ENCODE peak calls at places on chromosomes 11 and 22, in four cellular contexts. U is adipocyte; A is astrocyte of the hippocampus; L is stimulated activated CD4-positive, alpha-beta T cell treated with anti-CD3 and anti-CD28 coated beads, Interleukin-15, amount 100 ng/mL, for 1 hour. S is an unnamed sample.

GRCh38 chr22:38422615-38423511 is 32.1 kb downstream of the KCNJ4 start:
- DNase-seq in U (no peak), A (no peak), L (no peak), S (no peak)

GRCh38 chr11:73570415-73571114 is 27.3 kb downstream of the FAM168A start:
- DNase-seq in U (peak), A (peak), L (no peak), S (no peak)

GRCh38 chr22:47015589-47016178 is 253.2 kb downstream of the TBC1D22A start:
- DNase-seq in U (no peak), A (no peak), L (no peak), S (no peak)

GRCh38 chr11:105181521-105181920 is 42.0 kb upstream of the CARD18 start:
- DNase-seq in U (peak), A (no peak), L (no peak), S (peak)

GRCh38 chr22:44780876-44781275 is 28.5 kb downstream of the ARHGAP8 start:
- DNase-seq in U (no peak), A (no peak), L (no peak), S (no peak)

GRCh38 chr11:112296044-112296443 is 35.4 kb upstream of the PLET1 start:
- DNase-seq in U (no peak), A (no peak), L (no peak), S (no peak)

GRCh38 chr11:66068154-66068821 is 1.8 kb upstream of the PACS1 start:
- DNase-seq in U (peak), A (peak), L (peak), S (peak)

GRCh38 chr11:33377852-33378385 is 120.7 kb downstream of the HIPK3 start:
- DNase-seq in U (peak), A (peak), L (no peak), S (no peak)

GRCh38 chr11:130166457-130166784 is 6.8 kb downstream of the ST14 start:
- DNase-seq in U (peak), A (peak), L (no peak), S (peak)

GRCh38 chr11:58575377-58576020 is at the start of gene LPXN:
- DNase-seq in U (no peak), A (no peak), L (peak), S (peak)

GRCh38 chr11:67053896-67054850 is 2.5 kb upstream of the RHOD start:
- DNase-seq in U (peak), A (peak), L (no peak), S (peak)

GRCh38 chr22:44003776-44004460 is 20.2 kb upstream of the PARVB start:
- DNase-seq in U (no peak), A (no peak), L (no peak), S (no peak)

GRCh38 chr11:92929168-92930053 is 40.0 kb upstream of the MTNR1B start:
- DNase-seq in U (no peak), A (no peak), L (no peak), S (peak)

GRCh38 chr11:105447936-105448702 is 161.8 kb upstream of the GRIA4 start:
- DNase-seq in U (no peak), A (no peak), L (no peak), S (no peak)

GRCh38 chr11:38711110-38711509 is 2113.1 kb upstream of the RAG2 start:
- DNase-seq in U (no peak), A (no peak), L (no peak), S (no peak)

GRCh38 chr22:38628444-38628843 is 27.7 kb downstream of the FAM227A start:
- DNase-seq in U (no peak), A (no peak), L (no peak), S (no peak)

GRCh38 chr11:67404515-67405195 is 772 bp downstream of the TBC1D10C start:
- DNase-seq in U (no peak), A (no peak), L (no peak), S (no peak)

GRCh38 chr11:86737752-86738151 is 62.6 kb upstream of the PRSS23 start:
- DNase-seq in U (peak), A (no peak), L (no peak), S (peak)

GRCh38 chr11:19642185-19642591 is 70.4 kb upstream of the NAV2 start:
- DNase-seq in U (peak), A (no peak), L (no peak), S (peak)

GRCh38 chr22:22047266-22047665 is 64.7 kb upstream of the TOP3B start:
- DNase-seq in U (no peak), A (no peak), L (no peak), S (no peak)

GRCh38 chr11:70498976-70499801 is 100.9 kb downstream of the CTTN start:
- DNase-seq in U (no peak), A (no peak), L (no peak), S (no peak)

GRCh38 chr11:8674859-8675258 is 7.6 kb downstream of the TRIM66 start:
- DNase-seq in U (no peak), A (no peak), L (no peak), S (no peak)

GRCh38 chr11:60810151-60810550 is 25.0 kb downstream of the MS4A10 start:
- DNase-seq in U (no peak), A (no peak), L (no peak), S (no peak)

GRCh38 chr11:9203715-9204311 is 61.3 kb downstream of the DENND5A start:
- DNase-seq in U (no peak), A (no peak), L (no peak), S (no peak)

GRCh38 chr11:2447253-2447950 is 2.6 kb downstream of the KCNQ1 start:
- DNase-seq in U (no peak), A (no peak), L (no peak), S (no peak)

GRCh38 chr11:70226967-70227366 is 23.9 kb downstream of the FADD start:
- DNase-seq in U (no peak), A (no peak), L (no peak), S (no peak)

GRCh38 chr11:63813035-63813562 is at the start of gene SPINDOC:
- DNase-seq in U (peak), A (peak), L (peak), S (peak)

GRCh38 chr11:1531418-1531817 is 40.7 kb downstream of the DUSP8 start:
- DNase-seq in U (no peak), A (no peak), L (no peak), S (no peak)

GRCh38 chr11:126079640-126080205 is 17.1 kb upstream of the CDON start:
- DNase-seq in U (no peak), A (no peak), L (no peak), S (no peak)

GRCh38 chr11:68938088-68938487 is 34.4 kb downstream of the IGHMBP2 start:
- DNase-seq in U (no peak), A (no peak), L (no peak), S (no peak)

GRCh38 chr11:104198576-104198975 is 34.6 kb upstream of the PDGFD start:
- DNase-seq in U (peak), A (no peak), L (no peak), S (no peak)

GRCh38 chr11:108019870-108020540 is 11.3 kb downstream of the CUL5 start:
- DNase-seq in U (peak), A (no peak), L (no peak), S (no peak)

GRCh38 chr11:3803726-3804510 is 4.4 kb upstream of the PGAP2 start:
- DNase-seq in U (no peak), A (no peak), L (no peak), S (peak)

GRCh38 chr11:47881145-47881544 is 33.0 kb upstream of the NUP160 start:
- DNase-seq in U (no peak), A (no peak), L (no peak), S (no peak)

GRCh38 chr11:65502852-65503603 is 4.2 kb downstream of the MALAT1 start:
- DNase-seq in U (peak), A (peak), L (no peak), S (no peak)

GRCh38 chr22:23038902-23039301 is 31.4 kb upstream of the GNAZ start:
- DNase-seq in U (no peak), A (no peak), L (no peak), S (no peak)

GRCh38 chr11:73968356-73968966 is 14.2 kb downstream of the UCP2 start:
- DNase-seq in U (no peak), A (no peak), L (no peak), S (no peak)

GRCh38 chr11:63802637-63803414 is 10.4 kb upstream of the SPINDOC start:
- DNase-seq in U (peak), A (no peak), L (no peak), S (peak)